ENCODE peak calls at places on chromosomes 6 and 20, in nine cellular contexts. S is caudate nucleus, W is D341Med, L is right cardiac atrium, Z is T-cell, Q is A172, D is T-helper 17 cell, A is AG10803, M is upper lobe of right lung. T is an unnamed sample.

GRCh38 chr6:108866798-108867197 is 18.6 kb downstream of the ARMC2 start:
- DNase-seq in W (no peak), M (no peak), S (no peak), Q (no peak), Z (no peak), D (no peak), A (no peak), L (no peak), T (no peak)

GRCh38 chr20:53405070-53405603 is 188.5 kb downstream of the ZNF217 start:
- DNase-seq in M (no peak), D (no peak), Z (no peak), Q (no peak), A (no peak), L (no peak), W (no peak), S (no peak), T (no peak)

GRCh38 chr6:89310929-89311328 is 4.2 kb downstream of the GABRR2 start:
- DNase-seq in M (no peak), W (no peak), Q (peak), L (no peak), S (no peak), D (no peak), Z (no peak), A (peak), T (no peak)

GRCh38 chr6:113450061-113450465 is 407.1 kb upstream of the MARCKS start:
- DNase-seq in M (no peak), Z (no peak), D (no peak), A (peak), Q (no peak), S (no peak), L (no peak), W (no peak), T (peak)

GRCh38 chr6:37473364-37474095 is 26.2 kb downstream of the CCDC167 start:
- DNase-seq in A (no peak), W (peak), S (no peak), M (no peak), Q (no peak), D (no peak), L (peak), Z (no peak), T (peak)

GRCh38 chr6:15810618-15811017 is 147.8 kb upstream of the DTNBP1 start:
- DNase-seq in A (no peak), W (no peak), L (no peak), Z (no peak), Q (no peak), S (no peak), D (no peak), M (no peak), T (no peak)

GRCh38 chr6:41442800-41443501 is 103.2 kb upstream of the FOXP4 start:
- DNase-seq in Z (no peak), D (no peak), A (peak), L (peak), M (no peak), S (no peak), Q (no peak), W (no peak), T (no peak)

GRCh38 chr6:26033132-26033941 is 53.9 kb upstream of the HFE start:
- DNase-seq in D (peak), Z (peak), S (no peak), A (peak), W (no peak), M (peak), Q (peak), L (peak), T (peak)

GRCh38 chr20:50281831-50282591 is 91.4 kb downstream of the CEBPB start:
- DNase-seq in M (no peak), L (peak), Q (no peak), S (no peak), W (no peak), D (no peak), Z (no peak), A (no peak), T (no peak)

GRCh38 chr6:112253842-112254816 is at the start of gene LAMA4:
- DNase-seq in L (peak), M (peak), Z (no peak), S (no peak), A (peak), D (no peak), W (peak), Q (no peak), T (no peak)

GRCh38 chr20:41631826-41632225 is 13.6 kb upstream of the CHD6 start:
- DNase-seq in W (no peak), Q (peak), S (no peak), D (no peak), M (no peak), A (peak), Z (no peak), L (peak), T (no peak)

GRCh38 chr6:123105561-123105960 is 109.5 kb downstream of the CLVS2 start:
- DNase-seq in Z (no peak), D (no peak), Q (no peak), M (no peak), L (no peak), W (no peak), S (no peak), A (no peak), T (no peak)

GRCh38 chr6:107698146-107698545 is 126.0 kb downstream of the SCML4 start:
- DNase-seq in D (no peak), S (no peak), L (no peak), Q (peak), W (no peak), M (no peak), Z (no peak), A (peak), T (no peak)

GRCh38 chr6:11208267-11208666 is 24.2 kb downstream of the NEDD9 start:
- DNase-seq in W (no peak), A (no peak), Z (no peak), S (no peak), D (no peak), Q (no peak), L (no peak), M (no peak), T (no peak)

GRCh38 chr6:156256161-156256560 is 521.0 kb upstream of the ARID1B start:
- DNase-seq in M (no peak), D (no peak), W (no peak), Q (no peak), Z (no peak), A (no peak), L (no peak), S (no peak), T (no peak)

GRCh38 chr6:148179786-148180185 is 162.9 kb upstream of the SASH1 start:
- DNase-seq in M (no peak), A (peak), D (no peak), W (no peak), L (no peak), Q (peak), S (no peak), Z (no peak), T (peak)

GRCh38 chr6:144264270-144265060 is 20.7 kb upstream of the UTRN start:
- DNase-seq in D (no peak), A (peak), Z (no peak), Q (peak), M (no peak), W (no peak), S (no peak), L (no peak), T (peak)

GRCh38 chr20:25197870-25198190 is 2.3 kb downstream of the ENTPD6 start:
- DNase-seq in S (no peak), A (no peak), M (no peak), Q (no peak), W (no peak), L (peak), Z (no peak), D (no peak), T (no peak)

GRCh38 chr6:7264041-7264440 is 49.0 kb downstream of the SSR1 start:
- DNase-seq in L (peak), Q (no peak), M (no peak), Z (no peak), D (no peak), S (no peak), A (no peak), W (peak), T (no peak)

GRCh38 chr6:35318200-35318844 is 20.7 kb downstream of the DEF6 start:
- DNase-seq in A (peak), W (peak), Z (no peak), L (peak), M (peak), Q (peak), D (no peak), S (peak), T (no peak)

GRCh38 chr6:139080255-139080920 is 51.8 kb downstream of the ABRACL start:
- DNase-seq in Q (peak), S (no peak), W (no peak), L (no peak), M (no peak), D (no peak), Z (no peak), A (peak), T (peak)

GRCh38 chr6:22667855-22668254 is 98.5 kb downstream of the HDGFL1 start:
- DNase-seq in Z (no peak), W (no peak), L (no peak), S (no peak), A (no peak), M (no peak), Q (no peak), D (no peak), T (no peak)

GRCh38 chr20:61057313-61058171 is 194.5 kb upstream of the CDH4 start:
- DNase-seq in M (no peak), D (no peak), A (no peak), S (no peak), L (no peak), Z (no peak), W (no peak), Q (no peak), T (no peak)

GRCh38 chr6:31180500-31180899 is 10.0 kb upstream of the POU5F1 start:
- DNase-seq in W (no peak), M (peak), Q (peak), A (peak), Z (no peak), L (peak), S (no peak), D (peak), T (no peak)